ENCODE peak calls at places on chromosomes 13 and 19, in five cellular contexts. L, Y, W, P and N are unnamed samples.

GRCh38 chr19:43667524-43668405 is 2.2 kb downstream of the PLAUR start:
- DNase-seq in W (no peak), Y (no peak), L (peak; percentile 23), P (no peak), N (no peak)

GRCh38 chr19:58511353-58512208 is at the start of gene SLC27A5:
- DNase-seq in W (no peak), Y (peak; percentile 91), L (no peak), P (no peak), N (no peak)

GRCh38 chr19:18611327-18612050 is 1.2 kb upstream of the TMEM59L start:
- DNase-seq in L (peak; percentile 76), Y (peak; percentile 76), W (no peak), P (peak; percentile 71), N (no peak)

GRCh38 chr13:22193070-22193469 is 522.2 kb downstream of the FGF9 start:
- DNase-seq in Y (no peak), P (no peak), W (no peak), L (no peak), N (no peak)

GRCh38 chr13:110581489-110582185 is 20.1 kb upstream of the RAB20 start:
- DNase-seq in W (no peak), Y (no peak), L (no peak), P (no peak), N (no peak)

GRCh38 chr13:29883941-29884518 is 33.6 kb upstream of the UBL3 start:
- DNase-seq in P (no peak), W (no peak), L (no peak), Y (no peak), N (no peak)

GRCh38 chr13:95643009-95643408 is 1.5 kb downstream of the DZIP1 start:
- DNase-seq in W (no peak), P (no peak), L (peak; percentile 17), Y (no peak), N (no peak)

GRCh38 chr13:108983273-108983672 is 353.9 kb downstream of the MYO16 start:
- DNase-seq in W (no peak), P (no peak), Y (no peak), L (no peak), N (no peak)

GRCh38 chr13:90420683-90421082 is 926.8 kb upstream of the MIR17HG start:
- DNase-seq in P (no peak), W (no peak), Y (no peak), L (peak; percentile 18), N (no peak)

GRCh38 chr19:33758541-33759013 is 38.1 kb upstream of the KCTD15 start:
- DNase-seq in P (no peak), Y (no peak), L (no peak), W (no peak), N (no peak)

GRCh38 chr19:13055213-13056051 is 47.2 kb downstream of the LYL1 start:
- DNase-seq in W (no peak), Y (no peak), P (no peak), L (peak; percentile 68), N (no peak)

GRCh38 chr19:35609881-35610353 is 2.6 kb upstream of the HAUS5 start:
- DNase-seq in Y (no peak), L (no peak), P (no peak), W (peak; percentile 47), N (no peak)

GRCh38 chr13:26253787-26254582 is at the start of gene CDK8:
- DNase-seq in W (peak; percentile 48), L (peak; percentile 90), P (peak; percentile 76), Y (peak; percentile 83), N (peak; percentile 92)

GRCh38 chr13:26727633-26728032 is 33.0 kb downstream of the GPR12 start:
- DNase-seq in P (no peak), L (no peak), Y (no peak), W (no peak), N (no peak)

GRCh38 chr13:94706854-94707399 is 5.4 kb downstream of the SOX21 start:
- DNase-seq in Y (no peak), L (peak; percentile 54), P (no peak), W (no peak), N (no peak)

GRCh38 chr19:30719991-30720329 is 347.8 kb downstream of the ZNF536 start:
- DNase-seq in W (no peak), P (no peak), L (peak; percentile 51), Y (no peak), N (no peak)

GRCh38 chr19:17777840-17778620 is 16.9 kb upstream of the B3GNT3 start:
- DNase-seq in L (peak; percentile 97), Y (peak; percentile 40), W (no peak), P (peak; percentile 93), N (peak; percentile 94)

GRCh38 chr13:85896516-85897450 is 97.6 kb upstream of the SLITRK6 start:
- DNase-seq in P (no peak), L (peak; percentile 41), Y (no peak), W (no peak), N (no peak)

GRCh38 chr19:29610574-29611271 is 4.6 kb downstream of the POP4 start:
- DNase-seq in L (peak; percentile 95), Y (peak; percentile 64), P (peak; percentile 71), W (peak; percentile 75), N (peak; percentile 96)

GRCh38 chr13:70844391-70845108 is 736.3 kb upstream of the KLHL1 start:
- DNase-seq in P (no peak), W (no peak), Y (no peak), L (no peak), N (no peak)

GRCh38 chr13:29472317-29472961 is 123.0 kb downstream of the SLC7A1 start:
- DNase-seq in W (no peak), L (peak; percentile 85), P (peak; percentile 50), Y (peak; percentile 59), N (peak; percentile 65)

GRCh38 chr13:87884874-87885273 is 213.7 kb downstream of the SLITRK5 start:
- DNase-seq in Y (no peak), W (no peak), P (no peak), L (peak; percentile 40), N (no peak)

GRCh38 chr13:111554539-111555267 is 234.3 kb downstream of the TEX29 start:
- DNase-seq in P (no peak), W (no peak), Y (no peak), L (peak; percentile 35), N (no peak)

GRCh38 chr13:46197299-46197975 is 14.3 kb upstream of the LRRC63 start:
- DNase-seq in P (no peak), W (no peak), L (no peak), Y (no peak), N (no peak)

GRCh38 chr19:41939861-41940442 is 11.7 kb upstream of the ERFL start:
- DNase-seq in W (no peak), P (peak; percentile 91), Y (no peak), L (peak; percentile 77), N (no peak)

GRCh38 chr13:50179977-50180376 is 164.7 kb downstream of the KCNRG start:
- DNase-seq in Y (no peak), P (no peak), L (no peak), W (no peak), N (no peak)

GRCh38 chr13:104385409-104385808 is 1319.2 kb upstream of the SLC10A2 start:
- DNase-seq in Y (no peak), W (no peak), P (no peak), L (no peak), N (no peak)

GRCh38 chr13:83211301-83211700 is 671.0 kb downstream of the SLITRK1 start:
- DNase-seq in L (no peak), Y (no peak), P (no peak), W (no peak), N (no peak)

GRCh38 chr19:48102870-48103751 is 7.5 kb downstream of the PLA2G4C start:
- DNase-seq in P (peak; percentile 82), L (peak; percentile 82), W (no peak), Y (peak; percentile 53), N (peak; percentile 85)

GRCh38 chr13:21949818-21950429 is 279.1 kb downstream of the FGF9 start:
- DNase-seq in P (no peak), Y (no peak), L (no peak), W (no peak), N (no peak)

GRCh38 chr19:36257512-36257876 is 42.6 kb downstream of the ZNF146 start:
- DNase-seq in W (no peak), P (no peak), Y (no peak), L (peak; percentile 81), N (no peak)

GRCh38 chr19:2885736-2886135 is 15.0 kb upstream of the ZNF57 start:
- DNase-seq in W (no peak), P (no peak), Y (no peak), L (no peak), N (no peak)

GRCh38 chr19:2883686-2884439 is 16.7 kb downstream of the ZNF556 start:
- DNase-seq in W (no peak), Y (no peak), L (no peak), P (no peak), N (no peak)

GRCh38 chr19:2888739-2889224 is 11.9 kb upstream of the ZNF57 start:
- DNase-seq in P (no peak), Y (no peak), L (peak; percentile 64), W (no peak), N (no peak)

DNA sequence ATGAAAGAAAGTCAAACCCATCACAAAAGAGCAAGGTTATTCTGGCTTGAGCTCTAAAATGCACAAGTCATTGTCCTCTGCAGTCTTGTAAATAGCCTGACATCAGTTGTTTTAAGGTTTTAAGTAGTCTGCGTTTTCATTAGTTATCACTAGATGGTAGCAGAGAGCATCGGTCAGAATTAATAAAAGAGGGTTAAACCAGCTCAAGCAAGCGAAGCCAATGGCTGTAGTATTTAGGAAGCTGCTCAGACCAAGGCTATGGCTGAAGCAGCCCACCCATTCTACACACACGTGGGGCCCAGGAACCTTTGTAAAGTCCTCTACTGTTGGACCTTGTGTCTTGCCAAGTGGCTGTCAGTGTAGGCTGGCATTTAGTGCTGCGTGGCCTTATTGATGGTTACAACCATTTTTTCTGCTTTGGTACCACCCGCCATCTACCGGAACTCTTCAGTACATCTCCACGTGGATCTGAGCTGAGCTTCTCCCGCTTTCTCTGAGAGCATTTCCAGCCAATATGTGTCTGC is 13.3 kb upstream of the ZNF57 start:
- DNase-seq in L (peak; percentile 90), W (no peak), Y (peak; percentile 76), P (peak; percentile 46), N (peak; percentile 46)
- TF ChIP-seq JUNB in L (no peak), W (no peak), Y (no peak), P (no peak), N (no peak)

GRCh38 chr13:34933349-34933748 is 8.7 kb upstream of the NBEA start:
- DNase-seq in W (no peak), Y (no peak), L (no peak), P (no peak), N (no peak)
- TF ChIP-seq JUNB in W (no peak), Y (no peak), L (no peak), P (no peak), N (no peak)

DNA sequence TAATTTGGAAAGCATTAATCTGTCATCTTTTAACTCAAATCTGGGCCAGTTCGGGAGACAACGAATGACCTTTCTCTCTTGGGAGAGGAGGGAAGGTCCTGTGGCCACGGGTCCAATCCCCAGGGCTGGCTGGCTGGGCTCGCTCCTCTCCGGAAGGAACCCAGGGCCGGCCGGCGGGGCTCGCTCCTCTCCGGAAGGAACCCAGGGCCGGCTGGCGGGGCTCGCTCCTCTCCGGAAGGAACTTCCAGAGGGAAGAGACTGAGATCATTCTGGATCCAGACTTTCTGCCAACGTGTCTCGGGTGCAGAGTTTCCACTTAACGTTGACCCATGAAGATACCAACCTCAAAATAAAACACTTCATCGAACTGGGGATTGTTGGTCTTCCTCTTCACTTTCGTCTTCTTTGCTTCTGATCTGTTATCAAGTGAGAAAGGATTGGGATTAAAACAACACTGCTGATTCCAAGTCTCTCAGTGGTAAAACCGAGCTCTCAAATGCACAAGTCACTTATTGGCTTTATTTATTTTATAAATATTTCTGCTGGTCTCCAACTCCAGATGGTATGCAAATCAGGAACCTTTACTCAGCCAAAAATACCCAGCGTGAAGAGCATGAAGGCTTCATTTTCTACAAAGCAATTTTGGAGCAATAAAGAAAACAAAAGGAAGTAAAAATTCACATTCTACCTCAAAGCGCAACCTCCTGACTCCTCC is 53.3 kb upstream of the C13orf46 start:
- DNase-seq in P (no peak), Y (no peak), L (no peak), W (no peak), N (no peak)
- TF ChIP-seq JUNB in P (no peak), Y (no peak), L (no peak), W (no peak), N (no peak)

GRCh38 chr13:38202730-38203129 is 146.9 kb upstream of the UFM1 start:
- DNase-seq in Y (no peak), L (no peak), P (no peak), W (no peak), N (no peak)
- TF ChIP-seq JUNB in Y (no peak), L (no peak), P (no peak), W (no peak), N (no peak)